ENCODE peak calls at places on chromosomes 7 and 10, in five cellular contexts. T is fibroblast of lung; U is Panc1; Z is CD8-positive, alpha-beta T cell; N is upper lobe of right lung. Q is an unnamed sample.

GRCh38 chr7:17422966-17423365 is 124.5 kb downstream of the AHR start:
- DNase-seq in T (peak; percentile 92), U (no peak), Z (no peak), N (no peak), Q (no peak)

GRCh38 chr10:77641344-77641743 is 3.7 kb upstream of the KCNMA1 start:
- DNase-seq in T (no peak), U (no peak), Z (no peak), N (no peak), Q (no peak)

GRCh38 chr7:120864146-120864920 is 6.4 kb upstream of the TSPAN12 start:
- DNase-seq in T (peak; percentile 9), U (no peak), Z (no peak), N (no peak), Q (no peak)

GRCh38 chr10:78934499-78934898 is 134.3 kb upstream of the ZMIZ1 start:
- DNase-seq in T (no peak), U (no peak), Z (no peak), N (peak; percentile 40), Q (no peak)

GRCh38 chr7:20954711-20955641 is 168.3 kb upstream of the SP8 start:
- DNase-seq in T (peak; percentile 11), U (no peak), Z (no peak), N (no peak), Q (no peak)

GRCh38 chr7:38561166-38561565 is 70.0 kb downstream of the AMPH start:
- DNase-seq in T (peak; percentile 63), U (no peak), Z (no peak), N (no peak), Q (no peak)

GRCh38 chr10:45495438-45496152 is 121.6 kb downstream of the ALOX5 start:
- DNase-seq in T (peak; percentile 11), U (no peak), Z (no peak), N (no peak), Q (no peak)

GRCh38 chr7:26910221-26910620 is 45.8 kb upstream of the SKAP2 start:
- DNase-seq in T (peak; percentile 31), U (peak; percentile 38), Z (no peak), N (no peak), Q (no peak)

GRCh38 chr7:651032-651728 is 75.3 kb upstream of the DNAAF5 start:
- DNase-seq in T (no peak), U (no peak), Z (peak; percentile 49), N (no peak), Q (no peak)

GRCh38 chr7:79216236-79216635 is 237.2 kb downstream of the MAGI2 start:
- DNase-seq in T (no peak), U (no peak), Z (no peak), N (no peak), Q (no peak)

GRCh38 chr7:105319578-105319977 is 69.1 kb downstream of the SRPK2 start:
- DNase-seq in T (no peak), U (no peak), Z (no peak), N (no peak), Q (no peak)

GRCh38 chr7:5549096-5549896 is 125.7 kb upstream of the TNRC18 start:
- DNase-seq in T (peak; percentile 77), U (no peak), Z (no peak), N (no peak), Q (no peak)

GRCh38 chr10:61356342-61356741 is 96.8 kb downstream of the TMEM26 start:
- DNase-seq in T (no peak), U (no peak), Z (no peak), N (no peak), Q (no peak)

GRCh38 chr7:128274246-128274889 is 33.3 kb downstream of the LEP start:
- DNase-seq in T (no peak), U (no peak), Z (no peak), N (peak; percentile 15), Q (no peak)

GRCh38 chr10:5533098-5533731 is 8.5 kb downstream of the CALML3 start:
- DNase-seq in T (no peak), U (no peak), Z (no peak), N (peak; percentile 58), Q (no peak)

GRCh38 chr7:16326099-16326498 is 95.2 kb downstream of the CRPPA start:
- DNase-seq in T (no peak), U (no peak), Z (no peak), N (no peak), Q (no peak)

GRCh38 chr10:69337312-69338132 is 59.2 kb downstream of the HK1 start:
- DNase-seq in T (peak; percentile 91), U (no peak), Z (no peak), N (no peak), Q (no peak)

GRCh38 chr7:159070422-159071148 is 74.1 kb downstream of the VIPR2 start:
- DNase-seq in T (no peak), U (no peak), Z (peak; percentile 38), N (no peak), Q (no peak)

GRCh38 chr10:59708816-59709471 is 706 bp downstream of the SLC16A9 start:
- DNase-seq in T (peak; percentile 40), U (no peak), Z (no peak), N (no peak), Q (no peak)
- H3K27ac ChIP-seq in T (no peak overlapping the region), U (no peak overlapping the region), Z (no peak overlapping the region), N (no peak overlapping the region), Q (peak overlapping the region; percentile 72)

GRCh38 chr7:44633254-44634186 is 27.1 kb downstream of the OGDH start:
- DNase-seq in T (peak; percentile 97), U (no peak), Z (peak; percentile 77), N (peak; percentile 71), Q (no peak)
- H3K4me3 ChIP-seq in T (no peak overlapping the region), U (no peak overlapping the region), Z (no peak overlapping the region), N (no peak overlapping the region), Q (no peak overlapping the region)

DNA sequence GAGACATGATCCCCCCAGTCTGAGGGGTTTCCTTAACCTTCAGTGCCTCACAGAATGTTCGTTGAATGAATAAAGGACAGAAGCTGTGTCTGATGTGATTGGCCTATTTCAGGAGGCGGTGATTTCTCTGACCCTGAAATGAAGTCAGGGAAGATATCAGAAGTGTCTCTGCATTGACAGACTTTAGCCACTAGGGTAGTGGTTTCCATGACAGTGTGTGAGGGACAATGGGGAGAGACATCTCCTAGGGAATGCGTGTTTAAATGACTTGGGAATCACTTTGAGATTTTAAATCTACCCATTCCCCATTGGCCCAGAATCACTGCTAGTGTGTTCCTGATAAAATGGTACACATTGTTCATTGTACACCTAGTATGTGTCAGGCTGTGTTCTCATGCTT is 132.0 kb downstream of the CFAP58 start:
- DNase-seq in T (no peak), U (no peak), Z (no peak), N (no peak), Q (no peak)
- TF ChIP-seq CTCF in T (no peak), U (no peak), Z (no peak), N (no peak), Q (no peak)

DNA sequence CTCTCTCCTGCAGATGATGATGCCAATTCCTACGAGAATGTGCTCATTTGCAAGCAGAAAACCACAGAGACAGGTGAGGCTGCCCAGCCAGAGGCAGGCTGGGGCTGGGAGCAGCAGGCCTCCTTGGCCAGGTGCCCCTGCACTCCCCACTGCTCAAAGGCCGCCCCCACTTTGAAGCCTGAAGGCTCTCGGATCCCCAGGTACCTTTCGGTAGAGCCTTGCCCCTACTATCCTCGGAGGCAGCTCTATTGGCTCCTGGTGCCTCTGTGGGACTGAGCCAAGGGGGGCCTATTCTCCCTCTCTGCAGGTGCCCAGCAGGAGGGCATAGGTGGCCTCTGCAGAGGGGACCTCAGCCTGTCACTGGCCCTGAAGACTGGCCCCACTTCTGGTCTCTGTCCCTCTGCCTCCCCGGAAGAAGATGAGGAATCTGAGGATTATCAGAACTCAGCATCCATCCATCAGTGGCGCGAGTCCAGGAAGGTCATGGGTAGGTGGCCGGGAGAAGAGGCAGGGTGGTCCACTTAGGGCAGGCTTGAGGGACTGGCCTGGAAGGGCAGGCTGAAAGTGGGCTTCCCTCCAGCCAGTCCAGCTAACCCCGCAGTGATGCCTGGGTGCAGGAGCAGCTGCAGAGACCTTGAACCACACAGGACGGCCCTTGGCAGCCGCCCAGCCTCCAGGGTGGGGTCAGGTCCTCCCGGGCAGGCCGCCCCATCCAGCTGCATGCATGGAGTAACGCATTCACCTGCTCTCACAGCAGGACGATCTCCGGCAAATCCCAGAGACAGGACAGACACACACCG is 14.1 kb downstream of the LAT2 start:
- DNase-seq in T (no peak), U (no peak), Z (no peak), N (no peak), Q (no peak)
- H3K27ac ChIP-seq in T (no peak overlapping the region), U (no peak overlapping the region), Z (no peak overlapping the region), N (no peak overlapping the region), Q (no peak overlapping the region)

GRCh38 chr7:148704966-148705365 is 6.3 kb downstream of the CUL1 start:
- DNase-seq in T (no peak), U (no peak), Z (no peak), N (no peak), Q (no peak)
- H3K4me3 ChIP-seq in T (no peak overlapping the region), U (no peak overlapping the region), Z (no peak overlapping the region), N (no peak overlapping the region), Q (no peak overlapping the region)

GRCh38 chr10:126101744-126102143 is 205.4 kb downstream of the FANK1 start:
- DNase-seq in T (no peak), U (no peak), Z (no peak), N (no peak), Q (no peak)

GRCh38 chr10:126092806-126093205 is 196.4 kb downstream of the FANK1 start:
- DNase-seq in T (peak; percentile 92), U (no peak), Z (no peak), N (no peak), Q (no peak)

GRCh38 chr10:126098216-126098561 is 201.8 kb downstream of the FANK1 start:
- DNase-seq in T (no peak), U (no peak), Z (no peak), N (no peak), Q (no peak)

GRCh38 chr10:126094537-126094936 is 198.2 kb downstream of the FANK1 start:
- DNase-seq in T (peak; percentile 76), U (no peak), Z (no peak), N (no peak), Q (no peak)

GRCh38 chr10:126097558-126098215 is 201.3 kb downstream of the FANK1 start:
- DNase-seq in T (no peak), U (no peak), Z (no peak), N (no peak), Q (no peak)
- TF ChIP-seq CTCF in T (no peak), U (peak; percentile 43), Z (no peak), N (no peak), Q (peak; percentile 7)

GRCh38 chr10:6990891-6991290 is 410.8 kb upstream of the PRKCQ start:
- DNase-seq in T (no peak), U (no peak), Z (no peak), N (no peak), Q (no peak)

GRCh38 chr10:6988654-6989053 is 408.6 kb upstream of the PRKCQ start:
- DNase-seq in T (no peak), U (no peak), Z (no peak), N (no peak), Q (no peak)

GRCh38 chr10:6985644-6986043 is 405.6 kb upstream of the PRKCQ start:
- DNase-seq in T (no peak), U (no peak), Z (no peak), N (no peak), Q (no peak)

GRCh38 chr10:6987536-6987945 is 407.5 kb upstream of the PRKCQ start:
- DNase-seq in T (no peak), U (no peak), Z (no peak), N (no peak), Q (no peak)

GRCh38 chr10:6986927-6987326 is 406.9 kb upstream of the PRKCQ start:
- DNase-seq in T (no peak), U (no peak), Z (no peak), N (no peak), Q (no peak)
- H3K27ac ChIP-seq in T (no peak overlapping the region), U (no peak overlapping the region), Z (no peak overlapping the region), N (no peak overlapping the region), Q (no peak overlapping the region)